ENCODE peak calls at places on chromosomes 13 and 19, in six cellular contexts. A is CD8-positive, alpha-beta memory T cell; R is posterior cingulate gyrus; G is heart left ventricle; B is activated naive CD8-positive, alpha-beta T cell treated with anti-CD3 and anti-CD28 coated beads, Interleukin-2, amount 50 U/mL, for 24 hours; V is tibial nerve. J is an unnamed sample.

GRCh38 chr19:21474671-21475181 is 30.7 kb upstream of the ZNF429 start:
- DNase-seq in A (peak), R (peak), G (peak), B (peak), V (peak), J (peak)

GRCh38 chr13:40026741-40027140 is 371.3 kb downstream of the COG6 start:
- DNase-seq in A (no peak), R (no peak), G (no peak), B (peak), V (no peak), J (no peak)

GRCh38 chr13:95707442-95708389 is 30.8 kb downstream of the DNAJC3 start:
- DNase-seq in A (no peak), R (no peak), G (no peak), B (no peak), V (no peak), J (no peak)

GRCh38 chr19:17458970-17459369 is 1.8 kb downstream of the NXNL1 start:
- DNase-seq in A (no peak), R (no peak), G (no peak), B (no peak), V (no peak), J (no peak)

GRCh38 chr13:73767747-73768315 is 366.4 kb downstream of the KLF12 start:
- DNase-seq in A (no peak), R (no peak), G (no peak), B (peak), V (no peak), J (no peak)

GRCh38 chr13:98978280-98978679 is 416 bp upstream of the DOCK9 start:
- DNase-seq in A (no peak), R (no peak), G (no peak), B (no peak), V (no peak), J (no peak)

GRCh38 chr13:110921209-110921608 is 6.3 kb upstream of the ANKRD10 start:
- DNase-seq in A (no peak), R (no peak), G (no peak), B (peak), V (no peak), J (no peak)

GRCh38 chr19:31444931-31445330 is 95.7 kb upstream of the TSHZ3 start:
- DNase-seq in A (no peak), R (no peak), G (no peak), B (no peak), V (no peak), J (no peak)

GRCh38 chr13:43391021-43391420 is 367.6 kb downstream of the DNAJC15 start:
- DNase-seq in A (no peak), R (no peak), G (no peak), B (no peak), V (no peak), J (no peak)

GRCh38 chr19:53818756-53819155 is 5.4 kb downstream of the NLRP12 start:
- DNase-seq in A (no peak), R (no peak), G (no peak), B (no peak), V (no peak), J (no peak)

GRCh38 chr13:70253411-70253810 is 145.2 kb upstream of the KLHL1 start:
- DNase-seq in A (no peak), R (no peak), G (no peak), B (no peak), V (no peak), J (no peak)

GRCh38 chr19:13881692-13882418 is 4.9 kb downstream of the NANOS3 start:
- DNase-seq in A (peak), R (no peak), G (peak), B (peak), V (peak), J (no peak)

GRCh38 chr19:19110410-19111137 is 27.7 kb downstream of the TMEM161A start:
- DNase-seq in A (no peak), R (peak), G (no peak), B (peak), V (no peak), J (no peak)

GRCh38 chr13:27496006-27496405 is 45.6 kb upstream of the MTIF3 start:
- DNase-seq in A (no peak), R (no peak), G (no peak), B (no peak), V (no peak), J (no peak)

GRCh38 chr19:1646149-1646930 is 6.1 kb downstream of the TCF3 start:
- DNase-seq in A (no peak), R (no peak), G (no peak), B (no peak), V (no peak), J (no peak)

GRCh38 chr13:47829684-47830083 is 171.4 kb downstream of the SUCLA2 start:
- DNase-seq in A (no peak), R (no peak), G (no peak), B (no peak), V (no peak), J (no peak)

GRCh38 chr19:54485846-54486245 is 12.8 kb upstream of the CDC42EP5 start:
- DNase-seq in A (no peak), R (no peak), G (no peak), B (no peak), V (no peak), J (no peak)

GRCh38 chr19:45587873-45588272 is 3.3 kb upstream of the OPA3 start:
- DNase-seq in A (no peak), R (no peak), G (no peak), B (no peak), V (no peak), J (no peak)

GRCh38 chr19:29483944-29484581 is 41.7 kb upstream of the VSTM2B start:
- DNase-seq in A (no peak), R (no peak), G (no peak), B (no peak), V (no peak), J (peak)

GRCh38 chr13:113322043-113322461 is 25.0 kb downstream of the LAMP1 start:
- DNase-seq in A (no peak), R (no peak), G (no peak), B (no peak), V (no peak), J (no peak)

GRCh38 chr19:45448887-45449299 is 18.9 kb upstream of the FOSB start:
- DNase-seq in A (peak), R (no peak), G (no peak), B (no peak), V (no peak), J (no peak)

GRCh38 chr19:49361438-49362047 is 673 bp downstream of the TEAD2 start:
- DNase-seq in A (no peak), R (no peak), G (peak), B (peak), V (peak), J (peak)

GRCh38 chr19:11404588-11405258 is 14.4 kb downstream of the RGL3 start:
- DNase-seq in A (no peak), R (no peak), G (no peak), B (no peak), V (no peak), J (no peak)

J was measured in sigmoid colon.